ENCODE peak calls at places on chromosome 6, in seven cellular contexts. One of them, this sample, is unnamed.
A peak's percentile ranks its signal among the peaks of the same experiment; 100 is the strongest.

GRCh38 chr6:137217801-137218472 is 1.2 kb downstream of the IFNGR1 start:
- DNase-seq in PC-3: peak; percentile 6
- DNase-seq in fibroblast of lung: peak; percentile 29
- DNase-seq in HepG2: peak; percentile 75
- DNase-seq in GM23248: peak; percentile 81
- DNase-seq in HCT116: no peak
- DNase-seq in neural progenitor cell: no peak
- DNase-seq in this sample: peak; percentile 40

GRCh38 chr6:18503588-18504231 is 116.6 kb downstream of the RNF144B start:
- DNase-seq in PC-3: peak; percentile 81
- DNase-seq in fibroblast of lung: peak; percentile 70
- DNase-seq in HepG2: peak; percentile 80
- DNase-seq in GM23248: peak; percentile 90
- DNase-seq in HCT116: peak; percentile 61
- DNase-seq in neural progenitor cell: peak; percentile 83
- DNase-seq in this sample: peak; percentile 83

GRCh38 chr6:33172307-33173227 is 19.7 kb downstream of the COL11A2 start:
- DNase-seq in PC-3: peak; percentile 47
- DNase-seq in fibroblast of lung: peak; percentile 18
- DNase-seq in HepG2: peak; percentile 53
- DNase-seq in GM23248: peak; percentile 66
- DNase-seq in HCT116: peak; percentile 13
- DNase-seq in neural progenitor cell: peak; percentile 69
- DNase-seq in this sample: no peak

GRCh38 chr6:129112591-129112990 is 229.7 kb downstream of the LAMA2 start:
- DNase-seq in PC-3: no peak
- DNase-seq in fibroblast of lung: no peak
- DNase-seq in HepG2: no peak
- DNase-seq in GM23248: no peak
- DNase-seq in HCT116: no peak
- DNase-seq in neural progenitor cell: no peak
- DNase-seq in this sample: no peak

GRCh38 chr6:150269857-150270223 is 99.0 kb upstream of the IYD start:
- DNase-seq in PC-3: peak; percentile 84
- DNase-seq in fibroblast of lung: peak; percentile 96
- DNase-seq in HepG2: peak; percentile 38
- DNase-seq in GM23248: peak; percentile 92
- DNase-seq in HCT116: peak; percentile 90
- DNase-seq in neural progenitor cell: no peak
- DNase-seq in this sample: no peak

GRCh38 chr6:45610832-45611231 is 233.1 kb upstream of the SUPT3H start:
- DNase-seq in PC-3: no peak
- DNase-seq in fibroblast of lung: no peak
- DNase-seq in HepG2: no peak
- DNase-seq in GM23248: no peak
- DNase-seq in HCT116: no peak
- DNase-seq in neural progenitor cell: no peak
- DNase-seq in this sample: no peak

GRCh38 chr6:148972481-148972880 is 225.7 kb downstream of the UST start:
- DNase-seq in PC-3: peak; percentile 70
- DNase-seq in fibroblast of lung: peak; percentile 55
- DNase-seq in HepG2: peak; percentile 21
- DNase-seq in GM23248: no peak
- DNase-seq in HCT116: peak; percentile 46
- DNase-seq in neural progenitor cell: peak; percentile 91
- DNase-seq in this sample: peak; percentile 38

GRCh38 chr6:142786476-142786875 is 158.5 kb downstream of the HIVEP2 start:
- DNase-seq in PC-3: peak; percentile 51
- DNase-seq in fibroblast of lung: peak; percentile 46
- DNase-seq in HepG2: no peak
- DNase-seq in GM23248: peak; percentile 77
- DNase-seq in HCT116: no peak
- DNase-seq in neural progenitor cell: no peak
- DNase-seq in this sample: peak; percentile 49

GRCh38 chr6:158803733-158804143 is 15.4 kb downstream of the EZR start:
- DNase-seq in PC-3: peak; percentile 81
- DNase-seq in fibroblast of lung: peak; percentile 50
- DNase-seq in HepG2: no peak
- DNase-seq in GM23248: no peak
- DNase-seq in HCT116: no peak
- DNase-seq in neural progenitor cell: peak; percentile 7
- DNase-seq in this sample: peak; percentile 67

GRCh38 chr6:46648869-46649488 is 3.6 kb downstream of the CYP39A1 start:
- DNase-seq in PC-3: peak; percentile 52
- DNase-seq in fibroblast of lung: no peak
- DNase-seq in HepG2: peak; percentile 58
- DNase-seq in GM23248: peak; percentile 18
- DNase-seq in HCT116: peak; percentile 56
- DNase-seq in neural progenitor cell: no peak
- DNase-seq in this sample: no peak

GRCh38 chr6:147274776-147275175 is 70.6 kb downstream of the STXBP5 start:
- DNase-seq in PC-3: no peak
- DNase-seq in fibroblast of lung: no peak
- DNase-seq in HepG2: no peak
- DNase-seq in GM23248: no peak
- DNase-seq in HCT116: no peak
- DNase-seq in neural progenitor cell: no peak
- DNase-seq in this sample: no peak

GRCh38 chr6:101231606-101232235 is 161.8 kb upstream of the GRIK2 start:
- DNase-seq in PC-3: peak; percentile 3
- DNase-seq in fibroblast of lung: no peak
- DNase-seq in HepG2: no peak
- DNase-seq in GM23248: no peak
- DNase-seq in HCT116: no peak
- DNase-seq in neural progenitor cell: no peak
- DNase-seq in this sample: no peak

GRCh38 chr6:13760948-13761347 is 49.3 kb upstream of the RANBP9 start:
- DNase-seq in PC-3: no peak
- DNase-seq in fibroblast of lung: peak; percentile 5
- DNase-seq in HepG2: no peak
- DNase-seq in GM23248: peak; percentile 91
- DNase-seq in HCT116: no peak
- DNase-seq in neural progenitor cell: no peak
- DNase-seq in this sample: no peak

GRCh38 chr6:52839124-52840055 is 1.2 kb downstream of the GSTA5 start:
- DNase-seq in PC-3: peak; percentile 87
- DNase-seq in fibroblast of lung: peak; percentile 45
- DNase-seq in HepG2: peak; percentile 79
- DNase-seq in GM23248: peak; percentile 72
- DNase-seq in HCT116: peak; percentile 70
- DNase-seq in neural progenitor cell: peak; percentile 56
- DNase-seq in this sample: peak; percentile 65

GRCh38 chr6:3825851-3826581 is 23.2 kb upstream of the FAM50B start:
- DNase-seq in PC-3: peak; percentile 97
- DNase-seq in fibroblast of lung: peak; percentile 100
- DNase-seq in HepG2: peak; percentile 73
- DNase-seq in GM23248: peak; percentile 98
- DNase-seq in HCT116: peak; percentile 81
- DNase-seq in neural progenitor cell: no peak
- DNase-seq in this sample: peak; percentile 100

GRCh38 chr6:80608881-80609280 is 502.4 kb downstream of the BCKDHB start:
- DNase-seq in PC-3: no peak
- DNase-seq in fibroblast of lung: peak; percentile 69
- DNase-seq in HepG2: no peak
- DNase-seq in GM23248: peak; percentile 62
- DNase-seq in HCT116: no peak
- DNase-seq in neural progenitor cell: no peak
- DNase-seq in this sample: no peak

GRCh38 chr6:168865522-168865921 is 388.1 kb downstream of the THBS2 start:
- DNase-seq in PC-3: no peak
- DNase-seq in fibroblast of lung: no peak
- DNase-seq in HepG2: no peak
- DNase-seq in GM23248: no peak
- DNase-seq in HCT116: no peak
- DNase-seq in neural progenitor cell: no peak
- DNase-seq in this sample: no peak

GRCh38 chr6:18491303-18492090 is 104.3 kb downstream of the RNF144B start:
- DNase-seq in PC-3: peak; percentile 42
- DNase-seq in fibroblast of lung: peak; percentile 76
- DNase-seq in HepG2: no peak
- DNase-seq in GM23248: no peak
- DNase-seq in HCT116: no peak
- DNase-seq in neural progenitor cell: no peak
- DNase-seq in this sample: no peak

GRCh38 chr6:79797912-79798311 is 149.4 kb downstream of the ELOVL4 start:
- DNase-seq in PC-3: no peak
- DNase-seq in fibroblast of lung: no peak
- DNase-seq in HepG2: no peak
- DNase-seq in GM23248: no peak
- DNase-seq in HCT116: no peak
- DNase-seq in neural progenitor cell: no peak
- DNase-seq in this sample: no peak

GRCh38 chr6:159842035-159842434 is 42.0 kb downstream of the PNLDC1 start:
- DNase-seq in PC-3: peak; percentile 33
- DNase-seq in fibroblast of lung: peak; percentile 4
- DNase-seq in HepG2: peak; percentile 51
- DNase-seq in GM23248: peak; percentile 38
- DNase-seq in HCT116: peak; percentile 24
- DNase-seq in neural progenitor cell: peak; percentile 28
- DNase-seq in this sample: no peak

GRCh38 chr6:28281288-28282064 is at the start of gene PGBD1:
- DNase-seq in PC-3: peak; percentile 80
- DNase-seq in fibroblast of lung: peak; percentile 78
- DNase-seq in HepG2: peak; percentile 67
- DNase-seq in GM23248: peak; percentile 86
- DNase-seq in HCT116: peak; percentile 13
- DNase-seq in neural progenitor cell: peak; percentile 95
- DNase-seq in this sample: peak; percentile 77

GRCh38 chr6:19070520-19070919 is 683.4 kb downstream of the RNF144B start:
- DNase-seq in PC-3: no peak
- DNase-seq in fibroblast of lung: no peak
- DNase-seq in HepG2: no peak
- DNase-seq in GM23248: no peak
- DNase-seq in HCT116: no peak
- DNase-seq in neural progenitor cell: no peak
- DNase-seq in this sample: no peak

DNA sequence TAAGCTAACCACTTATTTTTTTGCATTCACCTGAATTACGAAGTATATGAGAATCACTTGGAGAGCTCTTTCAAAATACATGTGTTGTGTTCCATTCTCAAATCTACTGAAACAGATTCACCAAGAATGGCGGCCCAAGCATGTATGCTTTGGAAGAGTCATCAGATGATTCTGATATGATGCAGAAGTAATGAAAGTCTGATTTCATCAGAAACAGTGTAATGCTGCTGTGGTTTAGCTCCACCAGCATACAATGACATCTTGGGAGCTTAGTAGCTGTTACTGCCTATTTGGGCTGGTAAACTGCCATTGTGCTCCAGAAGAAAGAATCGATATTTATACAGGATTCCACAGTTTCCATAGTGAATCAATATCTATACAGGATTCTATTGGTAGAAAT is 52.9 kb downstream of the UBR2 start:
- DNase-seq in PC-3: no peak
- DNase-seq in fibroblast of lung: peak; percentile 3
- DNase-seq in HepG2: no peak
- DNase-seq in GM23248: peak; percentile 79
- DNase-seq in HCT116: no peak
- DNase-seq in neural progenitor cell: no peak
- DNase-seq in this sample: no peak
- H3K9ac ChIP-seq in PC-3: no peak overlapping the region
- H3K9ac ChIP-seq in fibroblast of lung: no peak overlapping the region
- H3K9ac ChIP-seq in HepG2: no peak overlapping the region
- H3K9ac ChIP-seq in GM23248: no peak overlapping the region
- H3K9ac ChIP-seq in HCT116: no peak overlapping the region
- H3K9ac ChIP-seq in neural progenitor cell: no peak overlapping the region
- H3K9ac ChIP-seq in this sample: no peak overlapping the region

GRCh38 chr6:117906454-117906904 is 585 bp upstream of the SLC35F1 start:
- DNase-seq in PC-3: peak; percentile 11
- DNase-seq in fibroblast of lung: no peak
- DNase-seq in HepG2: no peak
- DNase-seq in GM23248: peak; percentile 4
- DNase-seq in HCT116: no peak
- DNase-seq in neural progenitor cell: peak; percentile 7
- DNase-seq in this sample: no peak

GRCh38 chr6:117908246-117909107 is 1.4 kb downstream of the SLC35F1 start:
- DNase-seq in PC-3: no peak
- DNase-seq in fibroblast of lung: peak; percentile 4
- DNase-seq in HepG2: no peak
- DNase-seq in GM23248: peak; percentile 4
- DNase-seq in HCT116: no peak
- DNase-seq in neural progenitor cell: peak; percentile 52
- DNase-seq in this sample: no peak

GRCh38 chr6:117909638-117910037 is 2.6 kb downstream of the SLC35F1 start:
- DNase-seq in PC-3: no peak
- DNase-seq in fibroblast of lung: no peak
- DNase-seq in HepG2: no peak
- DNase-seq in GM23248: no peak
- DNase-seq in HCT116: no peak
- DNase-seq in neural progenitor cell: no peak
- DNase-seq in this sample: no peak

GRCh38 chr6:117906905-117907599 is at the start of gene SLC35F1:
- DNase-seq in PC-3: no peak
- DNase-seq in fibroblast of lung: peak; percentile 36
- DNase-seq in HepG2: peak; percentile 5
- DNase-seq in GM23248: peak; percentile 47
- DNase-seq in HCT116: no peak
- DNase-seq in neural progenitor cell: peak; percentile 89
- DNase-seq in this sample: peak; percentile 31

GRCh38 chr6:117907600-117908245 is 659 bp downstream of the SLC35F1 start:
- DNase-seq in PC-3: no peak
- DNase-seq in fibroblast of lung: peak; percentile 6
- DNase-seq in HepG2: no peak
- DNase-seq in GM23248: peak; percentile 12
- DNase-seq in HCT116: no peak
- DNase-seq in neural progenitor cell: peak; percentile 72
- DNase-seq in this sample: peak; percentile 4
- TF ChIP-seq EZH2 in PC-3: peak; percentile 31
- TF ChIP-seq EZH2 in fibroblast of lung: peak; percentile 77
- TF ChIP-seq EZH2 in HepG2: peak; percentile 75
- TF ChIP-seq EZH2 in GM23248: no peak
- TF ChIP-seq EZH2 in HCT116: no peak
- TF ChIP-seq EZH2 in neural progenitor cell: no peak
- TF ChIP-seq EZH2 in this sample: peak; percentile 78

DNA sequence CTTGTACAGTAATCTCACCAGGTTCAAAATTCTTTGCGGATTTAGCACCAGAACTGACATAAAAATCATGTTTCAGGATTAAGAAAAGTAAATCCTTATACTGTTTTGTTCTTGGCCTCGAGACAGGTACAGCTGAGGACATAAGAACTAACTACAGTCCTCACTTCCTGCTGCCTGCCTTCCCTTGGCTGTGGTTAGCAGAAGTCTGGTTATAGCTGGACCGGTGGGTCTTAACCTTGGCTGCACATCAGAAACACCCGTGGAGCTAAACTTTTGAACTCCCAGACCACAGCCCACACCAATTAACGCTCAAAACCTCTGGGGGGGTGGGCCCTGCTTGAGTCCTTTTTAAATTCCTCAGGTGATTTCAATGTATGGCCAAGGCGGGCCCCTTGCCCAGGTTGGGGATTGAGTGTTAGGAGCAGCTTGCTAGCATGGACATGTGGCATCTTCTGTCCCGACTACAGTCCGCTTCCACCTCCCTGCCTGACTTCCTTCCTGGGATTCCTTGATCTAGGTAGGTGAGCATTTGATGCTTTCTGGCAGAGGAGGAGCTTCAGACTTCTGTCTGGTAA is 389.9 kb downstream of the ZFAND3 start:
- DNase-seq in PC-3: no peak
- DNase-seq in fibroblast of lung: peak; percentile 68
- DNase-seq in HepG2: no peak
- DNase-seq in GM23248: no peak
- DNase-seq in HCT116: no peak
- DNase-seq in neural progenitor cell: no peak
- DNase-seq in this sample: no peak
- H3K9ac ChIP-seq in PC-3: no peak overlapping the region
- H3K9ac ChIP-seq in fibroblast of lung: no peak overlapping the region
- H3K9ac ChIP-seq in HepG2: no peak overlapping the region
- H3K9ac ChIP-seq in GM23248: no peak overlapping the region
- H3K9ac ChIP-seq in HCT116: no peak overlapping the region
- H3K9ac ChIP-seq in neural progenitor cell: no peak overlapping the region
- H3K9ac ChIP-seq in this sample: no peak overlapping the region

GRCh38 chr6:39228992-39229767 is at the start of gene KCNK5:
- DNase-seq in PC-3: peak; percentile 57
- DNase-seq in fibroblast of lung: peak; percentile 20
- DNase-seq in HepG2: peak; percentile 13
- DNase-seq in GM23248: peak; percentile 76
- DNase-seq in HCT116: peak; percentile 73
- DNase-seq in neural progenitor cell: peak; percentile 94
- DNase-seq in this sample: peak; percentile 17
- TF ChIP-seq EZH2 in PC-3: peak; percentile 53
- TF ChIP-seq EZH2 in fibroblast of lung: no peak
- TF ChIP-seq EZH2 in HepG2: no peak
- TF ChIP-seq EZH2 in GM23248: no peak
- TF ChIP-seq EZH2 in HCT116: no peak
- TF ChIP-seq EZH2 in neural progenitor cell: peak; percentile 35
- TF ChIP-seq EZH2 in this sample: no peak